ENCODE peak calls at places on chromosomes 6 and 20, in eight cellular contexts. One of them, this sample, is unnamed.

GRCh38 chr6:125974214-125974866 is 12.0 kb upstream of the TRMT11 start:
- DNase-seq in epithelial cell of esophagus: peak
- DNase-seq in AG10803: peak
- DNase-seq in tibial nerve: no peak
- DNase-seq in dorsolateral prefrontal cortex: no peak
- DNase-seq in heart right ventricle: no peak
- DNase-seq in stomach: no peak
- DNase-seq in GM12865: peak
- DNase-seq in this sample: no peak

GRCh38 chr6:31639449-31639861 is 13.0 kb downstream of the BAG6 start:
- DNase-seq in AG10803: peak
- DNase-seq in GM12865: no peak
- DNase-seq in stomach: no peak
- DNase-seq in tibial nerve: no peak
- DNase-seq in dorsolateral prefrontal cortex: no peak
- DNase-seq in heart right ventricle: no peak
- DNase-seq in epithelial cell of esophagus: no peak
- DNase-seq in this sample: no peak

GRCh38 chr6:63785006-63785405 is 149.4 kb downstream of the PHF3 start:
- DNase-seq in heart right ventricle: no peak
- DNase-seq in dorsolateral prefrontal cortex: no peak
- DNase-seq in tibial nerve: no peak
- DNase-seq in stomach: no peak
- DNase-seq in GM12865: no peak
- DNase-seq in epithelial cell of esophagus: peak
- DNase-seq in AG10803: no peak
- DNase-seq in this sample: no peak

GRCh38 chr6:116410945-116411623 is 40.3 kb downstream of the DSE start:
- DNase-seq in AG10803: peak
- DNase-seq in tibial nerve: peak
- DNase-seq in heart right ventricle: peak
- DNase-seq in dorsolateral prefrontal cortex: no peak
- DNase-seq in GM12865: no peak
- DNase-seq in stomach: no peak
- DNase-seq in epithelial cell of esophagus: peak
- DNase-seq in this sample: no peak

GRCh38 chr6:55668625-55669024 is 89.6 kb upstream of the HMGCLL1 start:
- DNase-seq in stomach: no peak
- DNase-seq in tibial nerve: peak
- DNase-seq in GM12865: no peak
- DNase-seq in dorsolateral prefrontal cortex: no peak
- DNase-seq in AG10803: no peak
- DNase-seq in epithelial cell of esophagus: no peak
- DNase-seq in heart right ventricle: no peak
- DNase-seq in this sample: no peak

GRCh38 chr20:63652192-63652980 is 838 bp downstream of the STMN3 start:
- DNase-seq in epithelial cell of esophagus: no peak
- DNase-seq in AG10803: no peak
- DNase-seq in stomach: no peak
- DNase-seq in heart right ventricle: no peak
- DNase-seq in GM12865: no peak
- DNase-seq in dorsolateral prefrontal cortex: no peak
- DNase-seq in tibial nerve: no peak
- DNase-seq in this sample: no peak

GRCh38 chr6:169028343-169028742 is 225.3 kb downstream of the THBS2 start:
- DNase-seq in tibial nerve: no peak
- DNase-seq in GM12865: no peak
- DNase-seq in dorsolateral prefrontal cortex: no peak
- DNase-seq in AG10803: no peak
- DNase-seq in heart right ventricle: no peak
- DNase-seq in stomach: no peak
- DNase-seq in epithelial cell of esophagus: no peak
- DNase-seq in this sample: no peak

GRCh38 chr20:11302436-11302835 is 615.3 kb upstream of the BTBD3 start:
- DNase-seq in epithelial cell of esophagus: peak
- DNase-seq in heart right ventricle: no peak
- DNase-seq in tibial nerve: no peak
- DNase-seq in dorsolateral prefrontal cortex: no peak
- DNase-seq in stomach: no peak
- DNase-seq in AG10803: peak
- DNase-seq in GM12865: no peak
- DNase-seq in this sample: no peak

GRCh38 chr6:106450645-106451044 is 90.1 kb downstream of the CRYBG1 start:
- DNase-seq in heart right ventricle: no peak
- DNase-seq in GM12865: no peak
- DNase-seq in epithelial cell of esophagus: no peak
- DNase-seq in tibial nerve: no peak
- DNase-seq in AG10803: peak
- DNase-seq in stomach: no peak
- DNase-seq in dorsolateral prefrontal cortex: no peak
- DNase-seq in this sample: no peak

GRCh38 chr6:25655746-25656145 is 3.7 kb downstream of the SCGN start:
- DNase-seq in stomach: no peak
- DNase-seq in tibial nerve: no peak
- DNase-seq in heart right ventricle: no peak
- DNase-seq in AG10803: no peak
- DNase-seq in GM12865: no peak
- DNase-seq in epithelial cell of esophagus: no peak
- DNase-seq in dorsolateral prefrontal cortex: no peak
- DNase-seq in this sample: no peak

GRCh38 chr20:19026901-19027644 is 185.4 kb upstream of the SLC24A3 start:
- DNase-seq in stomach: no peak
- DNase-seq in heart right ventricle: no peak
- DNase-seq in GM12865: no peak
- DNase-seq in epithelial cell of esophagus: no peak
- DNase-seq in AG10803: no peak
- DNase-seq in dorsolateral prefrontal cortex: no peak
- DNase-seq in tibial nerve: no peak
- DNase-seq in this sample: no peak

GRCh38 chr6:137743493-137743892 is 123.6 kb upstream of the TNFAIP3 start:
- DNase-seq in GM12865: no peak
- DNase-seq in heart right ventricle: no peak
- DNase-seq in stomach: no peak
- DNase-seq in AG10803: no peak
- DNase-seq in tibial nerve: no peak
- DNase-seq in epithelial cell of esophagus: peak
- DNase-seq in dorsolateral prefrontal cortex: no peak
- DNase-seq in this sample: no peak

GRCh38 chr6:144681334-144681733 is 396.2 kb downstream of the UTRN start:
- DNase-seq in GM12865: no peak
- DNase-seq in dorsolateral prefrontal cortex: no peak
- DNase-seq in AG10803: no peak
- DNase-seq in stomach: no peak
- DNase-seq in heart right ventricle: no peak
- DNase-seq in tibial nerve: no peak
- DNase-seq in epithelial cell of esophagus: no peak
- DNase-seq in this sample: no peak

GRCh38 chr6:30213654-30213998 is 420 bp upstream of the TRIM26 start:
- DNase-seq in dorsolateral prefrontal cortex: no peak
- DNase-seq in tibial nerve: peak
- DNase-seq in epithelial cell of esophagus: no peak
- DNase-seq in AG10803: no peak
- DNase-seq in heart right ventricle: no peak
- DNase-seq in GM12865: no peak
- DNase-seq in stomach: no peak
- DNase-seq in this sample: no peak

GRCh38 chr20:44231193-44231592 is 15.9 kb upstream of the GDAP1L1 start:
- DNase-seq in heart right ventricle: no peak
- DNase-seq in AG10803: no peak
- DNase-seq in epithelial cell of esophagus: no peak
- DNase-seq in GM12865: no peak
- DNase-seq in tibial nerve: no peak
- DNase-seq in stomach: no peak
- DNase-seq in dorsolateral prefrontal cortex: no peak
- DNase-seq in this sample: no peak

GRCh38 chr20:51494241-51495110 is 48.0 kb downstream of the NFATC2 start:
- DNase-seq in epithelial cell of esophagus: no peak
- DNase-seq in tibial nerve: no peak
- DNase-seq in dorsolateral prefrontal cortex: no peak
- DNase-seq in heart right ventricle: no peak
- DNase-seq in GM12865: no peak
- DNase-seq in stomach: no peak
- DNase-seq in AG10803: no peak
- DNase-seq in this sample: no peak
- H3K4me3 ChIP-seq in epithelial cell of esophagus: no peak
- H3K4me3 ChIP-seq in tibial nerve: no peak
- H3K4me3 ChIP-seq in dorsolateral prefrontal cortex: no peak
- H3K4me3 ChIP-seq in heart right ventricle: no peak
- H3K4me3 ChIP-seq in GM12865: no peak
- H3K4me3 ChIP-seq in stomach: no peak
- H3K4me3 ChIP-seq in AG10803: no peak
- H3K4me3 ChIP-seq in this sample: no peak

DNA sequence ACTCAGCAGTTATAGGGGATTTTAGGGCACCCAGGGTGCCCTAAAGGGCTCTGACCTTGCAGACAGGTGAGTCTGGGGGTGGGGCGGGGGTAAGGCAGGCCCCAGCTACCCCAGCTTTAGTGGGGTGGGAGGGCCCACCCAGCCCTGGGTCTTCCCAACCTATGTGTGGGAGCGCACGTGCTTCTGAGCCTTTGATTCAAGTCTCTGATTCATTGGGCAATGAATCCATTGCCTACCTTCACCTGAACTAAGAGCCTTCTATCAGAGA is 935 bp downstream of the SERPINB1 start:
- DNase-seq in AG10803: no peak
- DNase-seq in stomach: no peak
- DNase-seq in dorsolateral prefrontal cortex: no peak
- DNase-seq in epithelial cell of esophagus: no peak
- DNase-seq in tibial nerve: no peak
- DNase-seq in heart right ventricle: no peak
- DNase-seq in GM12865: no peak
- DNase-seq in this sample: peak
- H3K4me3 ChIP-seq in AG10803: peak
- H3K4me3 ChIP-seq in stomach: peak
- H3K4me3 ChIP-seq in dorsolateral prefrontal cortex: peak
- H3K4me3 ChIP-seq in epithelial cell of esophagus: peak
- H3K4me3 ChIP-seq in tibial nerve: peak
- H3K4me3 ChIP-seq in heart right ventricle: peak
- H3K4me3 ChIP-seq in GM12865: no peak
- H3K4me3 ChIP-seq in this sample: peak

GRCh38 chr6:141483561-141484061 is 649.1 kb upstream of the GJE1 start:
- DNase-seq in stomach: no peak
- DNase-seq in epithelial cell of esophagus: peak
- DNase-seq in dorsolateral prefrontal cortex: no peak
- DNase-seq in GM12865: peak
- DNase-seq in AG10803: peak
- DNase-seq in heart right ventricle: peak
- DNase-seq in tibial nerve: no peak
- DNase-seq in this sample: no peak
- H3K4me3 ChIP-seq in stomach: no peak
- H3K4me3 ChIP-seq in epithelial cell of esophagus: no peak
- H3K4me3 ChIP-seq in dorsolateral prefrontal cortex: peak
- H3K4me3 ChIP-seq in GM12865: peak
- H3K4me3 ChIP-seq in AG10803: peak
- H3K4me3 ChIP-seq in heart right ventricle: no peak
- H3K4me3 ChIP-seq in tibial nerve: peak
- H3K4me3 ChIP-seq in this sample: no peak

GRCh38 chr6:138988469-138988834 is 399 bp upstream of the REPS1 start:
- DNase-seq in dorsolateral prefrontal cortex: no peak
- DNase-seq in stomach: no peak
- DNase-seq in AG10803: peak
- DNase-seq in epithelial cell of esophagus: no peak
- DNase-seq in heart right ventricle: no peak
- DNase-seq in tibial nerve: no peak
- DNase-seq in GM12865: no peak
- DNase-seq in this sample: no peak

GRCh38 chr6:138987643-138988468 is at the start of gene REPS1:
- DNase-seq in tibial nerve: peak
- DNase-seq in dorsolateral prefrontal cortex: peak
- DNase-seq in GM12865: peak
- DNase-seq in AG10803: peak
- DNase-seq in epithelial cell of esophagus: peak
- DNase-seq in stomach: peak
- DNase-seq in heart right ventricle: peak
- DNase-seq in this sample: peak

GRCh38 chr6:138987299-138987642 is 782 bp downstream of the REPS1 start:
- DNase-seq in tibial nerve: no peak
- DNase-seq in epithelial cell of esophagus: no peak
- DNase-seq in dorsolateral prefrontal cortex: no peak
- DNase-seq in GM12865: peak
- DNase-seq in stomach: no peak
- DNase-seq in heart right ventricle: peak
- DNase-seq in AG10803: no peak
- DNase-seq in this sample: peak

GRCh38 chr6:138989098-138989983 is 1.3 kb upstream of the REPS1 start:
- DNase-seq in epithelial cell of esophagus: no peak
- DNase-seq in GM12865: no peak
- DNase-seq in dorsolateral prefrontal cortex: no peak
- DNase-seq in AG10803: no peak
- DNase-seq in heart right ventricle: no peak
- DNase-seq in stomach: no peak
- DNase-seq in tibial nerve: no peak
- DNase-seq in this sample: no peak

GRCh38 chr6:138986578-138986977 is 1.5 kb downstream of the REPS1 start:
- DNase-seq in epithelial cell of esophagus: peak
- DNase-seq in AG10803: peak
- DNase-seq in heart right ventricle: no peak
- DNase-seq in GM12865: no peak
- DNase-seq in tibial nerve: no peak
- DNase-seq in dorsolateral prefrontal cortex: no peak
- DNase-seq in stomach: no peak
- DNase-seq in this sample: no peak
- H3K4me3 ChIP-seq in epithelial cell of esophagus: peak
- H3K4me3 ChIP-seq in AG10803: peak
- H3K4me3 ChIP-seq in heart right ventricle: peak
- H3K4me3 ChIP-seq in GM12865: peak
- H3K4me3 ChIP-seq in tibial nerve: peak
- H3K4me3 ChIP-seq in dorsolateral prefrontal cortex: peak
- H3K4me3 ChIP-seq in stomach: peak
- H3K4me3 ChIP-seq in this sample: peak

GRCh38 chr6:42295688-42296087 is 78.0 kb upstream of the MRPS10 start:
- DNase-seq in heart right ventricle: no peak
- DNase-seq in dorsolateral prefrontal cortex: no peak
- DNase-seq in AG10803: no peak
- DNase-seq in stomach: no peak
- DNase-seq in GM12865: no peak
- DNase-seq in epithelial cell of esophagus: no peak
- DNase-seq in tibial nerve: no peak
- DNase-seq in this sample: no peak
- H3K4me3 ChIP-seq in heart right ventricle: no peak
- H3K4me3 ChIP-seq in dorsolateral prefrontal cortex: no peak
- H3K4me3 ChIP-seq in AG10803: no peak
- H3K4me3 ChIP-seq in stomach: no peak
- H3K4me3 ChIP-seq in GM12865: no peak
- H3K4me3 ChIP-seq in epithelial cell of esophagus: no peak
- H3K4me3 ChIP-seq in tibial nerve: no peak
- H3K4me3 ChIP-seq in this sample: no peak

GRCh38 chr6:149468179-149468578 is 16.6 kb downstream of the ZC3H12D start:
- DNase-seq in tibial nerve: no peak
- DNase-seq in heart right ventricle: no peak
- DNase-seq in GM12865: peak
- DNase-seq in epithelial cell of esophagus: no peak
- DNase-seq in AG10803: no peak
- DNase-seq in stomach: no peak
- DNase-seq in dorsolateral prefrontal cortex: no peak
- DNase-seq in this sample: no peak
- H3K4me3 ChIP-seq in tibial nerve: no peak
- H3K4me3 ChIP-seq in heart right ventricle: no peak
- H3K4me3 ChIP-seq in GM12865: peak
- H3K4me3 ChIP-seq in epithelial cell of esophagus: no peak
- H3K4me3 ChIP-seq in AG10803: no peak
- H3K4me3 ChIP-seq in stomach: no peak
- H3K4me3 ChIP-seq in dorsolateral prefrontal cortex: no peak
- H3K4me3 ChIP-seq in this sample: no peak